ENCODE peak calls at places on chromosome 3, in eight cellular contexts. C, G, R, A, Z, V, I and M are unnamed samples.

GRCh38 chr3:64884574-64884973 is 196.8 kb upstream of the ADAMTS9 start:
- DNase-seq in C (no peak), G (no peak), R (no peak), A (no peak), Z (no peak), V (no peak), I (no peak), M (no peak)

GRCh38 chr3:11915621-11916417 is 69.1 kb upstream of the TAMM41 start:
- DNase-seq in C (no peak), G (no peak), R (no peak), A (no peak), Z (no peak), V (no peak), I (no peak), M (no peak)

GRCh38 chr3:195556390-195556789 is 13.3 kb upstream of the PPP1R2 start:
- DNase-seq in C (peak; percentile 77), G (no peak), R (no peak), A (no peak), Z (no peak), V (no peak), I (no peak), M (no peak)

GRCh38 chr3:188389711-188390346 is 235.9 kb downstream of the LPP start:
- DNase-seq in C (no peak), G (no peak), R (no peak), A (no peak), Z (peak; percentile 46), V (peak; percentile 48), I (peak; percentile 81), M (no peak)

GRCh38 chr3:12750658-12751071 is 8.4 kb downstream of the TMEM40 start:
- DNase-seq in C (no peak), G (no peak), R (no peak), A (peak; percentile 84), Z (no peak), V (peak; percentile 79), I (no peak), M (no peak)

GRCh38 chr3:3815206-3815605 is 16.0 kb downstream of the LRRN1 start:
- DNase-seq in C (no peak), G (no peak), R (no peak), A (peak; percentile 26), Z (no peak), V (peak; percentile 29), I (no peak), M (no peak)

GRCh38 chr3:151562901-151563300 is 102.0 kb upstream of the IGSF10 start:
- DNase-seq in C (no peak), G (no peak), R (no peak), A (no peak), Z (no peak), V (no peak), I (no peak), M (no peak)

GRCh38 chr3:39146083-39146501 is 7.3 kb downstream of the CSRNP1 start:
- DNase-seq in C (no peak), G (no peak), R (no peak), A (no peak), Z (peak; percentile 81), V (no peak), I (no peak), M (no peak)

GRCh38 chr3:4709336-4709735 is 216.2 kb downstream of the ITPR1 start:
- DNase-seq in C (no peak), G (no peak), R (no peak), A (no peak), Z (no peak), V (peak; percentile 62), I (no peak), M (no peak)

GRCh38 chr3:133895208-133896001 is at the start of gene RAB6B:
- DNase-seq in C (peak; percentile 83), G (peak; percentile 96), R (no peak), A (peak; percentile 17), Z (no peak), V (peak; percentile 29), I (no peak), M (peak; percentile 72)

GRCh38 chr3:144060881-144061280 is 89.3 kb downstream of the DIPK2A start:
- DNase-seq in C (no peak), G (no peak), R (no peak), A (no peak), Z (no peak), V (no peak), I (no peak), M (no peak)

GRCh38 chr3:16286161-16286560 is 21.1 kb downstream of the OXNAD1 start:
- DNase-seq in C (no peak), G (no peak), R (no peak), A (no peak), Z (no peak), V (no peak), I (no peak), M (no peak)

GRCh38 chr3:70873686-70874085 is 561.2 kb upstream of the MDFIC2 start:
- DNase-seq in C (no peak), G (no peak), R (no peak), A (no peak), Z (no peak), V (no peak), I (no peak), M (no peak)

GRCh38 chr3:4752201-4753072 is 226.8 kb upstream of the BHLHE40 start:
- DNase-seq in C (no peak), G (no peak), R (no peak), A (no peak), Z (no peak), V (peak; percentile 30), I (no peak), M (peak; percentile 88)

GRCh38 chr3:167837430-167837829 is 101.9 kb downstream of the SERPINI1 start:
- DNase-seq in C (no peak), G (no peak), R (no peak), A (peak; percentile 5), Z (no peak), V (peak; percentile 25), I (no peak), M (no peak)

GRCh38 chr3:112560330-112560729 is 1.4 kb downstream of the ATG3 start:
- DNase-seq in C (no peak), G (no peak), R (no peak), A (no peak), Z (no peak), V (no peak), I (no peak), M (no peak)

GRCh38 chr3:186953011-186953487 is 22.7 kb downstream of the ST6GAL1 start:
- DNase-seq in C (no peak), G (no peak), R (no peak), A (peak; percentile 50), Z (no peak), V (no peak), I (no peak), M (no peak)

GRCh38 chr3:36911990-36912804 is 32.7 kb downstream of the TRANK1 start:
- DNase-seq in C (no peak), G (no peak), R (no peak), A (peak; percentile 75), Z (no peak), V (peak; percentile 81), I (no peak), M (no peak)

GRCh38 chr3:37571269-37571668 is 290.4 kb upstream of the CTDSPL start:
- DNase-seq in C (no peak), G (no peak), R (no peak), A (peak; percentile 1), Z (no peak), V (no peak), I (no peak), M (no peak)

GRCh38 chr3:152835311-152836102 is 576 bp downstream of the P2RY1 start:
- DNase-seq in C (peak; percentile 75), G (peak; percentile 62), R (no peak), A (peak; percentile 69), Z (peak; percentile 38), V (peak; percentile 61), I (peak; percentile 84), M (no peak)

GRCh38 chr3:49638445-49638844 is 35.7 kb upstream of the APEH start:
- DNase-seq in C (no peak), G (no peak), R (no peak), A (peak; percentile 62), Z (peak; percentile 60), V (peak; percentile 91), I (no peak), M (no peak)

GRCh38 chr3:69385033-69385722 is 710 bp downstream of the FRMD4B start:
- DNase-seq in C (no peak), G (no peak), R (no peak), A (no peak), Z (no peak), V (no peak), I (no peak), M (no peak)

GRCh38 chr3:179355996-179356395 is 8.5 kb downstream of the MFN1 start:
- DNase-seq in C (no peak), G (no peak), R (no peak), A (no peak), Z (no peak), V (no peak), I (no peak), M (no peak)
- TF ChIP-seq CTCF in C (no peak), G (no peak), R (no peak), A (no peak), Z (no peak), V (no peak), I (no peak), M (no peak)

GRCh38 chr3:93910085-93910484 is 63.6 kb downstream of the PROS1 start:
- DNase-seq in C (no peak), G (no peak), R (no peak), A (no peak), Z (no peak), V (peak; percentile 15), I (no peak), M (no peak)

GRCh38 chr3:93907132-93907531 is 66.6 kb downstream of the PROS1 start:
- DNase-seq in C (no peak), G (no peak), R (no peak), A (no peak), Z (no peak), V (no peak), I (no peak), M (no peak)

GRCh38 chr3:93904568-93904967 is 69.1 kb downstream of the PROS1 start:
- DNase-seq in C (no peak), G (no peak), R (no peak), A (no peak), Z (no peak), V (no peak), I (no peak), M (no peak)

DNA sequence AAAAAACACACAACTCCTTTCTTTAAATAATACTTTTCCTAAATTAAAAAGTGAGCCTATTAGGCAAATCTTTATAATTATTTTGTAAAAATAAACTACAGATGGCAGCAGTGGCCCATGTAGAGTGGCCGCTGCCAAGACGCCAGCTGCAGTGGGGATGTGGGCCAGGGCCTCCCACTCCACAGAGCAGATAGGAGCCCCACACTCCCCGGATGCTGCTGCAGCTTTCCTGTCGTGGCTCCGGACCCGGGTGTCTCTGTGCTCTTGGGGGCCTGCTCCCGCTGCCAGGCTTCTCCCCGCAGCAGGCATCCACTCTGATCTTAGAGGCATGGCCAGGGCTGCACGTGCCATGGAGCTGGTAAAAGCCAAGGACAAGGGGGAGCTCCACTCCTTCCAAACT is 67.5 kb downstream of the PROS1 start:
- DNase-seq in C (no peak), G (peak; percentile 14), R (no peak), A (no peak), Z (no peak), V (no peak), I (no peak), M (no peak)
- TF ChIP-seq CTCF in C (no peak), G (no peak), R (no peak), A (no peak), Z (no peak), V (no peak), I (no peak), M (no peak)

GRCh38 chr3:111151438-111151837 is 79.8 kb downstream of the NECTIN3 start:
- DNase-seq in C (peak; percentile 79), G (no peak), R (no peak), A (peak; percentile 76), Z (no peak), V (peak; percentile 38), I (no peak), M (no peak)
- TF ChIP-seq CTCF in C (no peak), G (peak; percentile 9), R (no peak), A (no peak), Z (no peak), V (no peak), I (no peak), M (no peak)

GRCh38 chr3:24033818-24034217 is 88.7 kb downstream of the NR1D2 start:
- DNase-seq in C (no peak), G (no peak), R (no peak), A (no peak), Z (no peak), V (no peak), I (no peak), M (no peak)
- TF ChIP-seq CTCF in C (no peak), G (no peak), R (no peak), A (no peak), Z (no peak), V (no peak), I (no peak), M (no peak)